ENCODE peak calls at places on chromosome 15, in eight cellular contexts. T is stimulated activated CD8-positive, alpha-beta memory T cell treated with anti-CD3 and anti-CD28 coated beads, Interleukin-15, amount 100 ng/mL, for 24 hours; Y is mesenteric fat pad; O is KBM-7; C is fibroblast of mammary gland; M is T-helper 2 cell; J is AG08396; B is coronary artery. N is an unnamed sample.

GRCh38 chr15:37112171-37112570 is 11.8 kb upstream of the MEIS2 start:
- DNase-seq in T (no peak), Y (no peak), O (peak; percentile 37), C (peak; percentile 81), M (no peak), J (no peak), B (no peak), N (no peak)

GRCh38 chr15:101406796-101407195 is 82.7 kb downstream of the PCSK6 start:
- DNase-seq in T (no peak), Y (no peak), O (no peak), C (no peak), M (no peak), J (no peak), B (no peak), N (no peak)

GRCh38 chr15:72847033-72847432 is 63.5 kb upstream of the ADPGK start:
- DNase-seq in T (no peak), Y (no peak), O (no peak), C (no peak), M (no peak), J (no peak), B (no peak), N (no peak)

GRCh38 chr15:79089331-79089889 is 1.2 kb downstream of the RASGRF1 start:
- DNase-seq in T (no peak), Y (peak; percentile 62), O (no peak), C (no peak), M (no peak), J (peak; percentile 59), B (peak; percentile 16), N (no peak)

GRCh38 chr15:67146875-67147381 is 81.5 kb downstream of the SMAD3 start:
- DNase-seq in T (no peak), Y (peak; percentile 88), O (no peak), C (peak; percentile 93), M (no peak), J (peak; percentile 68), B (no peak), N (no peak)

GRCh38 chr15:70428211-70428822 is 330.6 kb upstream of the TLE3 start:
- DNase-seq in T (no peak), Y (no peak), O (peak; percentile 20), C (no peak), M (no peak), J (no peak), B (no peak), N (no peak)

GRCh38 chr15:89514596-89515406 is 18.4 kb upstream of the RHCG start:
- DNase-seq in T (no peak), Y (no peak), O (no peak), C (peak; percentile 17), M (no peak), J (no peak), B (no peak), N (no peak)

GRCh38 chr15:49084285-49084570 is 38.0 kb upstream of the SECISBP2L start:
- DNase-seq in T (no peak), Y (no peak), O (no peak), C (no peak), M (no peak), J (no peak), B (no peak), N (no peak)

GRCh38 chr15:100112061-100112420 is 229.7 kb downstream of the ADAMTS17 start:
- DNase-seq in T (no peak), Y (peak; percentile 35), O (no peak), C (no peak), M (no peak), J (no peak), B (no peak), N (no peak)

GRCh38 chr15:89165677-89166076 is 55.7 kb downstream of the RLBP1 start:
- DNase-seq in T (no peak), Y (no peak), O (no peak), C (no peak), M (no peak), J (no peak), B (no peak), N (no peak)

GRCh38 chr15:70507772-70508351 is 255.5 kb downstream of the UACA start:
- DNase-seq in T (no peak), Y (no peak), O (peak; percentile 90), C (peak; percentile 57), M (no peak), J (peak; percentile 39), B (no peak), N (no peak)

GRCh38 chr15:88908123-88908522 is 5.1 kb downstream of the MFGE8 start:
- DNase-seq in T (no peak), Y (no peak), O (no peak), C (no peak), M (no peak), J (no peak), B (no peak), N (no peak)

GRCh38 chr15:84949043-84949442 is 32.6 kb upstream of the PDE8A start:
- DNase-seq in T (no peak), Y (no peak), O (no peak), C (peak; percentile 93), M (no peak), J (peak; percentile 19), B (no peak), N (no peak)

GRCh38 chr15:86135030-86135429 is 55.4 kb downstream of the AGBL1 start:
- DNase-seq in T (no peak), Y (no peak), O (no peak), C (no peak), M (no peak), J (no peak), B (no peak), N (no peak)

GRCh38 chr15:71596672-71597071 is 213.7 kb upstream of the NR2E3 start:
- DNase-seq in T (no peak), Y (no peak), O (no peak), C (peak; percentile 68), M (no peak), J (peak; percentile 34), B (no peak), N (no peak)

GRCh38 chr15:59691194-59691805 is 2.2 kb upstream of the BNIP2 start:
- DNase-seq in T (no peak), Y (no peak), O (peak; percentile 71), C (peak; percentile 57), M (peak; percentile 15), J (peak; percentile 26), B (no peak), N (no peak)

GRCh38 chr15:91852741-91853500 is 587 bp upstream of the SLCO3A1 start:
- DNase-seq in T (peak; percentile 58), Y (peak; percentile 94), O (peak; percentile 80), C (peak; percentile 59), M (peak; percentile 74), J (peak; percentile 94), B (peak; percentile 86), N (peak; percentile 51)

GRCh38 chr15:45729146-45729545 is 94.3 kb downstream of the SQOR start:
- DNase-seq in T (no peak), Y (no peak), O (no peak), C (peak; percentile 10), M (no peak), J (no peak), B (no peak), N (no peak)

GRCh38 chr15:38398134-38398533 is 55.8 kb upstream of the FAM98B start:
- DNase-seq in T (no peak), Y (no peak), O (no peak), C (peak; percentile 100), M (no peak), J (peak; percentile 56), B (no peak), N (no peak)

GRCh38 chr15:101068961-101069734 is 150.0 kb downstream of the LRRK1 start:
- DNase-seq in T (no peak), Y (no peak), O (no peak), C (no peak), M (no peak), J (peak; percentile 25), B (no peak), N (no peak)

GRCh38 chr15:55267401-55268053 is 22.1 kb downstream of the RAB27A start:
- DNase-seq in T (no peak), Y (no peak), O (peak; percentile 64), C (peak; percentile 43), M (peak; percentile 88), J (no peak), B (no peak), N (no peak)

GRCh38 chr15:45425135-45425534 is 46.8 kb upstream of the GATM start:
- DNase-seq in T (no peak), Y (no peak), O (no peak), C (peak; percentile 36), M (no peak), J (peak; percentile 13), B (no peak), N (no peak)

GRCh38 chr15:65213241-65213640 is 2.0 kb upstream of the CILP start:
- DNase-seq in T (no peak), Y (no peak), O (no peak), C (peak; percentile 43), M (no peak), J (no peak), B (no peak), N (no peak)

GRCh38 chr15:28969511-28970085 is 83.8 kb downstream of the APBA2 start:
- DNase-seq in T (no peak), Y (no peak), O (no peak), C (no peak), M (no peak), J (no peak), B (no peak), N (no peak)

N was measured in D721Med.